ENCODE peak calls at places on chromosomes 6 and 20, in five cellular contexts. X is HCT116, U is A549, V is A172, R is RPMI7951. G is an unnamed sample.

GRCh38 chr6:170437719-170438401 is 115.2 kb downstream of the PSMB1 start:
- DNase-seq in X (no peak), U (no peak), V (peak), R (peak), G (peak)

GRCh38 chr20:50467618-50468373 is 42.4 kb upstream of the PTPN1 start:
- DNase-seq in X (peak), U (peak), V (peak), R (peak), G (peak)

GRCh38 chr6:170162011-170162770 is 128.7 kb downstream of the DLL1 start:
- DNase-seq in X (no peak), U (no peak), V (no peak), R (no peak), G (no peak)

GRCh38 chr6:14046476-14047068 is 71.0 kb upstream of the CD83 start:
- DNase-seq in X (peak), U (peak), V (peak), R (peak), G (peak)

GRCh38 chr6:99334526-99335127 is 14.8 kb downstream of the FAXC start:
- DNase-seq in X (peak), U (peak), V (peak), R (peak), G (peak)

GRCh38 chr6:81450180-81450579 is 302.3 kb downstream of the TENT5A start:
- DNase-seq in X (peak), U (no peak), V (peak), R (peak), G (peak)

GRCh38 chr6:109449789-109450673 is 5.5 kb downstream of the MICAL1 start:
- DNase-seq in X (no peak), U (no peak), V (no peak), R (no peak), G (no peak)

GRCh38 chr20:61674688-61675087 is 391.0 kb downstream of the TAF4 start:
- DNase-seq in X (no peak), U (no peak), V (no peak), R (no peak), G (no peak)

GRCh38 chr20:58312836-58313235 is 3.3 kb downstream of the RAB22A start:
- DNase-seq in X (no peak), U (no peak), V (no peak), R (no peak), G (peak)

GRCh38 chr20:51480507-51481270 is 61.8 kb downstream of the NFATC2 start:
- DNase-seq in X (no peak), U (no peak), V (no peak), R (no peak), G (no peak)

GRCh38 chr6:129183681-129184216 is 300.8 kb downstream of the LAMA2 start:
- DNase-seq in X (peak), U (no peak), V (peak), R (peak), G (peak)

GRCh38 chr6:151689499-151690201 is 117.8 kb upstream of the ESR1 start:
- DNase-seq in X (no peak), U (no peak), V (no peak), R (no peak), G (no peak)

GRCh38 chr6:151847064-151847463 is 39.6 kb downstream of the ESR1 start:
- DNase-seq in X (no peak), U (no peak), V (peak), R (peak), G (peak)

GRCh38 chr6:68673255-68673654 is 38.2 kb downstream of the ADGRB3 start:
- DNase-seq in X (no peak), U (no peak), V (no peak), R (no peak), G (no peak)

GRCh38 chr6:152351110-152351509 is 286.1 kb downstream of the SYNE1 start:
- DNase-seq in X (no peak), U (no peak), V (no peak), R (no peak), G (no peak)

GRCh38 chr20:20441259-20441658 is 73.4 kb downstream of the INSM1 start:
- DNase-seq in X (no peak), U (no peak), V (no peak), R (no peak), G (no peak)

GRCh38 chr6:319177-320131 is 27.2 kb downstream of the DUSP22 start:
- DNase-seq in X (no peak), U (no peak), V (no peak), R (no peak), G (no peak)